ENCODE peak calls at places on chromosomes 6 and 20, in six cellular contexts. One of them, this sample, is unnamed.

GRCh38 chr20:63284544-63284949 is 8.4 kb upstream of the COL20A1 start:
- DNase-seq in amygdala: no peak
- DNase-seq in activated CD8-positive, alpha-beta memory T cell treated with anti-CD3 and anti-CD28 coated beads for 24 hours: no peak
- DNase-seq in LoVo: no peak
- DNase-seq in effector memory CD8-positive, alpha-beta T cell: no peak
- DNase-seq in stimulated activated CD8-positive, alpha-beta memory T cell treated with anti-CD3 and anti-CD28 coated beads, Interleukin-15, amount 100 ng/mL, for 24 hours: no peak
- DNase-seq in this sample: no peak

GRCh38 chr6:160661129-160661723 is 2.8 kb downstream of the LPA start:
- DNase-seq in amygdala: no peak
- DNase-seq in activated CD8-positive, alpha-beta memory T cell treated with anti-CD3 and anti-CD28 coated beads for 24 hours: no peak
- DNase-seq in LoVo: no peak
- DNase-seq in effector memory CD8-positive, alpha-beta T cell: no peak
- DNase-seq in stimulated activated CD8-positive, alpha-beta memory T cell treated with anti-CD3 and anti-CD28 coated beads, Interleukin-15, amount 100 ng/mL, for 24 hours: no peak
- DNase-seq in this sample: no peak

GRCh38 chr6:54718541-54719023 is 128.0 kb upstream of the FAM83B start:
- DNase-seq in amygdala: no peak
- DNase-seq in activated CD8-positive, alpha-beta memory T cell treated with anti-CD3 and anti-CD28 coated beads for 24 hours: no peak
- DNase-seq in LoVo: peak
- DNase-seq in effector memory CD8-positive, alpha-beta T cell: no peak
- DNase-seq in stimulated activated CD8-positive, alpha-beta memory T cell treated with anti-CD3 and anti-CD28 coated beads, Interleukin-15, amount 100 ng/mL, for 24 hours: no peak
- DNase-seq in this sample: no peak

GRCh38 chr6:142377112-142377848 is 75.5 kb downstream of the ADGRG6 start:
- DNase-seq in amygdala: no peak
- DNase-seq in activated CD8-positive, alpha-beta memory T cell treated with anti-CD3 and anti-CD28 coated beads for 24 hours: no peak
- DNase-seq in LoVo: peak
- DNase-seq in effector memory CD8-positive, alpha-beta T cell: no peak
- DNase-seq in stimulated activated CD8-positive, alpha-beta memory T cell treated with anti-CD3 and anti-CD28 coated beads, Interleukin-15, amount 100 ng/mL, for 24 hours: no peak
- DNase-seq in this sample: peak

GRCh38 chr20:33554914-33555420 is 65.1 kb downstream of the CBFA2T2 start:
- DNase-seq in amygdala: no peak
- DNase-seq in activated CD8-positive, alpha-beta memory T cell treated with anti-CD3 and anti-CD28 coated beads for 24 hours: no peak
- DNase-seq in LoVo: peak
- DNase-seq in effector memory CD8-positive, alpha-beta T cell: peak
- DNase-seq in stimulated activated CD8-positive, alpha-beta memory T cell treated with anti-CD3 and anti-CD28 coated beads, Interleukin-15, amount 100 ng/mL, for 24 hours: no peak
- DNase-seq in this sample: peak

GRCh38 chr6:157584036-157584435 is 203.0 kb downstream of the ZDHHC14 start:
- DNase-seq in amygdala: no peak
- DNase-seq in activated CD8-positive, alpha-beta memory T cell treated with anti-CD3 and anti-CD28 coated beads for 24 hours: peak
- DNase-seq in LoVo: no peak
- DNase-seq in effector memory CD8-positive, alpha-beta T cell: no peak
- DNase-seq in stimulated activated CD8-positive, alpha-beta memory T cell treated with anti-CD3 and anti-CD28 coated beads, Interleukin-15, amount 100 ng/mL, for 24 hours: no peak
- DNase-seq in this sample: no peak

GRCh38 chr6:50093938-50094272 is 44.2 kb upstream of the DEFB112 start:
- DNase-seq in amygdala: no peak
- DNase-seq in activated CD8-positive, alpha-beta memory T cell treated with anti-CD3 and anti-CD28 coated beads for 24 hours: no peak
- DNase-seq in LoVo: no peak
- DNase-seq in effector memory CD8-positive, alpha-beta T cell: no peak
- DNase-seq in stimulated activated CD8-positive, alpha-beta memory T cell treated with anti-CD3 and anti-CD28 coated beads, Interleukin-15, amount 100 ng/mL, for 24 hours: no peak
- DNase-seq in this sample: no peak

GRCh38 chr6:12548526-12548925 is 168.0 kb upstream of the PHACTR1 start:
- DNase-seq in amygdala: no peak
- DNase-seq in activated CD8-positive, alpha-beta memory T cell treated with anti-CD3 and anti-CD28 coated beads for 24 hours: no peak
- DNase-seq in LoVo: no peak
- DNase-seq in effector memory CD8-positive, alpha-beta T cell: no peak
- DNase-seq in stimulated activated CD8-positive, alpha-beta memory T cell treated with anti-CD3 and anti-CD28 coated beads, Interleukin-15, amount 100 ng/mL, for 24 hours: no peak
- DNase-seq in this sample: no peak

GRCh38 chr6:147000545-147001488 is 203.4 kb upstream of the STXBP5 start:
- DNase-seq in amygdala: no peak
- DNase-seq in activated CD8-positive, alpha-beta memory T cell treated with anti-CD3 and anti-CD28 coated beads for 24 hours: no peak
- DNase-seq in LoVo: no peak
- DNase-seq in effector memory CD8-positive, alpha-beta T cell: no peak
- DNase-seq in stimulated activated CD8-positive, alpha-beta memory T cell treated with anti-CD3 and anti-CD28 coated beads, Interleukin-15, amount 100 ng/mL, for 24 hours: no peak
- DNase-seq in this sample: no peak

GRCh38 chr20:63177785-63178444 is 38.0 kb downstream of the YTHDF1 start:
- DNase-seq in amygdala: peak
- DNase-seq in activated CD8-positive, alpha-beta memory T cell treated with anti-CD3 and anti-CD28 coated beads for 24 hours: no peak
- DNase-seq in LoVo: no peak
- DNase-seq in effector memory CD8-positive, alpha-beta T cell: no peak
- DNase-seq in stimulated activated CD8-positive, alpha-beta memory T cell treated with anti-CD3 and anti-CD28 coated beads, Interleukin-15, amount 100 ng/mL, for 24 hours: no peak
- DNase-seq in this sample: no peak

GRCh38 chr6:26017567-26017966 is 55.0 kb downstream of the TRIM38 start:
- DNase-seq in amygdala: peak
- DNase-seq in activated CD8-positive, alpha-beta memory T cell treated with anti-CD3 and anti-CD28 coated beads for 24 hours: peak
- DNase-seq in LoVo: no peak
- DNase-seq in effector memory CD8-positive, alpha-beta T cell: peak
- DNase-seq in stimulated activated CD8-positive, alpha-beta memory T cell treated with anti-CD3 and anti-CD28 coated beads, Interleukin-15, amount 100 ng/mL, for 24 hours: peak
- DNase-seq in this sample: no peak

GRCh38 chr6:9842004-9842720 is 572.7 kb downstream of the TFAP2A start:
- DNase-seq in amygdala: no peak
- DNase-seq in activated CD8-positive, alpha-beta memory T cell treated with anti-CD3 and anti-CD28 coated beads for 24 hours: no peak
- DNase-seq in LoVo: no peak
- DNase-seq in effector memory CD8-positive, alpha-beta T cell: no peak
- DNase-seq in stimulated activated CD8-positive, alpha-beta memory T cell treated with anti-CD3 and anti-CD28 coated beads, Interleukin-15, amount 100 ng/mL, for 24 hours: no peak
- DNase-seq in this sample: no peak

GRCh38 chr6:70479236-70479635 is 65.9 kb downstream of the FAM135A start:
- DNase-seq in amygdala: no peak
- DNase-seq in activated CD8-positive, alpha-beta memory T cell treated with anti-CD3 and anti-CD28 coated beads for 24 hours: no peak
- DNase-seq in LoVo: no peak
- DNase-seq in effector memory CD8-positive, alpha-beta T cell: no peak
- DNase-seq in stimulated activated CD8-positive, alpha-beta memory T cell treated with anti-CD3 and anti-CD28 coated beads, Interleukin-15, amount 100 ng/mL, for 24 hours: no peak
- DNase-seq in this sample: no peak

GRCh38 chr6:132746049-132746448 is 11.7 kb downstream of the VNN2 start:
- DNase-seq in amygdala: no peak
- DNase-seq in activated CD8-positive, alpha-beta memory T cell treated with anti-CD3 and anti-CD28 coated beads for 24 hours: no peak
- DNase-seq in LoVo: no peak
- DNase-seq in effector memory CD8-positive, alpha-beta T cell: no peak
- DNase-seq in stimulated activated CD8-positive, alpha-beta memory T cell treated with anti-CD3 and anti-CD28 coated beads, Interleukin-15, amount 100 ng/mL, for 24 hours: no peak
- DNase-seq in this sample: no peak